ENCODE peak calls at places on chromosomes 11 and 22, in five cellular contexts. One of them, this sample, is unnamed. For H3K36me3, the result is how much of the 10 kb centered on the place peaks cover.

GRCh38 chr22:31871475-31871874 is 72.9 kb upstream of the YWHAH start:
- DNase-seq in uterus: no peak
- DNase-seq in ovary: no peak
- DNase-seq in HCT116: no peak
- DNase-seq in body of pancreas: no peak
- DNase-seq in this sample: no peak

GRCh38 chr11:106461839-106462545 is 384.5 kb downstream of the AASDHPPT start:
- DNase-seq in body of pancreas: no peak
- DNase-seq in uterus: no peak
- DNase-seq in HCT116: no peak
- DNase-seq in ovary: no peak
- DNase-seq in this sample: no peak

GRCh38 chr22:17606472-17606871 is 22.1 kb downstream of the ATP6V1E1 start:
- DNase-seq in HCT116: no peak
- DNase-seq in uterus: no peak
- DNase-seq in ovary: no peak
- DNase-seq in body of pancreas: no peak
- DNase-seq in this sample: no peak

GRCh38 chr22:22979121-22979724 is 91.1 kb upstream of the GNAZ start:
- DNase-seq in ovary: no peak
- DNase-seq in HCT116: no peak
- DNase-seq in body of pancreas: no peak
- DNase-seq in uterus: no peak
- DNase-seq in this sample: no peak

GRCh38 chr11:101127699-101128570 is 1.7 kb downstream of the PGR start:
- DNase-seq in ovary: peak
- DNase-seq in uterus: peak
- DNase-seq in body of pancreas: peak
- DNase-seq in HCT116: no peak
- DNase-seq in this sample: no peak

GRCh38 chr11:76397383-76397782 is 16.3 kb downstream of the GVQW3 start:
- DNase-seq in HCT116: no peak
- DNase-seq in body of pancreas: no peak
- DNase-seq in ovary: no peak
- DNase-seq in uterus: no peak
- DNase-seq in this sample: no peak

GRCh38 chr22:29892757-29893156 is 9.8 kb downstream of the MTMR3 start:
- DNase-seq in body of pancreas: no peak
- DNase-seq in ovary: no peak
- DNase-seq in HCT116: no peak
- DNase-seq in uterus: no peak
- DNase-seq in this sample: no peak

GRCh38 chr11:12478743-12479142 is 101.4 kb downstream of the PARVA start:
- DNase-seq in ovary: no peak
- DNase-seq in uterus: peak
- DNase-seq in body of pancreas: no peak
- DNase-seq in HCT116: no peak
- DNase-seq in this sample: no peak

GRCh38 chr11:135075740-135076139 is 663.7 kb upstream of the B3GAT1 start:
- DNase-seq in body of pancreas: peak
- DNase-seq in HCT116: peak
- DNase-seq in ovary: peak
- DNase-seq in uterus: peak
- DNase-seq in this sample: no peak

GRCh38 chr11:76185931-76186401 is 20.3 kb downstream of the WNT11 start:
- DNase-seq in HCT116: no peak
- DNase-seq in ovary: peak
- DNase-seq in uterus: peak
- DNase-seq in body of pancreas: no peak
- DNase-seq in this sample: peak

GRCh38 chr22:39130892-39131855 is 21.3 kb downstream of the CBX7 start:
- DNase-seq in body of pancreas: no peak
- DNase-seq in uterus: no peak
- DNase-seq in HCT116: no peak
- DNase-seq in ovary: no peak
- DNase-seq in this sample: no peak

GRCh38 chr11:12182650-12183511 is 72.5 kb downstream of the MICAL2 start:
- DNase-seq in uterus: peak
- DNase-seq in ovary: peak
- DNase-seq in body of pancreas: no peak
- DNase-seq in HCT116: peak
- DNase-seq in this sample: no peak

GRCh38 chr11:119422505-119423416 is at the start of gene THY1:
- DNase-seq in body of pancreas: no peak
- DNase-seq in ovary: no peak
- DNase-seq in HCT116: no peak
- DNase-seq in uterus: peak
- DNase-seq in this sample: no peak

GRCh38 chr11:94781822-94782221 is 13.7 kb downstream of the AMOTL1 start:
- DNase-seq in uterus: no peak
- DNase-seq in ovary: no peak
- DNase-seq in HCT116: no peak
- DNase-seq in body of pancreas: no peak
- DNase-seq in this sample: no peak

GRCh38 chr22:26559961-26560575 is 29.9 kb downstream of the TPST2 start:
- DNase-seq in ovary: no peak
- DNase-seq in body of pancreas: peak
- DNase-seq in HCT116: no peak
- DNase-seq in uterus: no peak
- DNase-seq in this sample: peak

GRCh38 chr22:21762712-21763581 is 27.4 kb upstream of the YPEL1 start:
- DNase-seq in HCT116: no peak
- DNase-seq in ovary: no peak
- DNase-seq in uterus: no peak
- DNase-seq in body of pancreas: no peak
- DNase-seq in this sample: no peak

GRCh38 chr11:113085446-113085845 is 124.2 kb downstream of the NCAM1 start:
- DNase-seq in uterus: no peak
- DNase-seq in ovary: no peak
- DNase-seq in body of pancreas: no peak
- DNase-seq in HCT116: no peak
- DNase-seq in this sample: no peak

GRCh38 chr11:106132582-106133354 is 55.3 kb downstream of the AASDHPPT start:
- DNase-seq in ovary: no peak
- DNase-seq in uterus: no peak
- DNase-seq in HCT116: no peak
- DNase-seq in body of pancreas: no peak
- DNase-seq in this sample: no peak

GRCh38 chr11:82080160-82080559 is 653.5 kb downstream of the FAM181B start:
- DNase-seq in body of pancreas: no peak
- DNase-seq in uterus: no peak
- DNase-seq in HCT116: no peak
- DNase-seq in ovary: no peak
- DNase-seq in this sample: no peak

GRCh38 chr11:1529774-1530173 is 42.3 kb downstream of the DUSP8 start:
- DNase-seq in uterus: no peak
- DNase-seq in ovary: no peak
- DNase-seq in body of pancreas: no peak
- DNase-seq in HCT116: no peak
- DNase-seq in this sample: no peak

GRCh38 chr11:20670932-20671403 is 1.6 kb downstream of the NELL1 start:
- DNase-seq in body of pancreas: no peak
- DNase-seq in HCT116: no peak
- DNase-seq in uterus: no peak
- DNase-seq in ovary: no peak
- DNase-seq in this sample: no peak

GRCh38 chr11:120043323-120043945 is 94.5 kb downstream of the TRIM29 start:
- DNase-seq in HCT116: no peak
- DNase-seq in body of pancreas: no peak
- DNase-seq in ovary: no peak
- DNase-seq in uterus: no peak
- DNase-seq in this sample: no peak

GRCh38 chr22:41976961-41977566 is 7.8 kb downstream of the SEPTIN3 start:
- DNase-seq in ovary: no peak
- DNase-seq in body of pancreas: no peak
- DNase-seq in uterus: no peak
- DNase-seq in HCT116: no peak
- DNase-seq in this sample: no peak

GRCh38 chr22:24091551-24092420 is 80.7 kb downstream of the CABIN1 start:
- DNase-seq in ovary: no peak
- DNase-seq in body of pancreas: no peak
- DNase-seq in uterus: no peak
- DNase-seq in HCT116: no peak
- DNase-seq in this sample: no peak

GRCh38 chr22:49659281-49659923 is 168.3 kb downstream of the BRD1 start:
- DNase-seq in uterus: no peak
- DNase-seq in ovary: peak
- DNase-seq in HCT116: no peak
- DNase-seq in body of pancreas: peak
- DNase-seq in this sample: no peak

GRCh38 chr11:35159111-35159510 is 20.1 kb downstream of the CD44 start:
- DNase-seq in HCT116: no peak
- DNase-seq in uterus: no peak
- DNase-seq in ovary: no peak
- DNase-seq in body of pancreas: no peak
- DNase-seq in this sample: no peak

GRCh38 chr11:13970986-13971385 is 8.5 kb downstream of the SPON1 start:
- DNase-seq in uterus: no peak
- DNase-seq in ovary: no peak
- DNase-seq in body of pancreas: no peak
- DNase-seq in HCT116: peak
- DNase-seq in this sample: no peak

GRCh38 chr22:40364431-40364830 is 6.0 kb upstream of the SGSM3 start:
- DNase-seq in uterus: no peak
- DNase-seq in ovary: no peak
- DNase-seq in body of pancreas: no peak
- DNase-seq in HCT116: no peak
- DNase-seq in this sample: no peak

GRCh38 chr11:88370782-88371181 is 33.2 kb upstream of the CTSC start:
- DNase-seq in body of pancreas: no peak
- DNase-seq in ovary: no peak
- DNase-seq in HCT116: no peak
- DNase-seq in uterus: no peak
- DNase-seq in this sample: no peak

GRCh38 chr22:34135749-34136148 is 215.5 kb upstream of the LARGE1 start:
- DNase-seq in ovary: no peak
- DNase-seq in body of pancreas: no peak
- DNase-seq in uterus: no peak
- DNase-seq in HCT116: no peak
- DNase-seq in this sample: no peak
- TF ChIP-seq POLR2A in ovary: no peak
- TF ChIP-seq POLR2A in body of pancreas: no peak
- TF ChIP-seq POLR2A in uterus: no peak
- TF ChIP-seq POLR2A in HCT116: no peak
- TF ChIP-seq POLR2A in this sample: no peak

GRCh38 chr11:124878497-124879228 is 13.4 kb downstream of the ROBO3 start:
- DNase-seq in HCT116: no peak
- DNase-seq in uterus: no peak
- DNase-seq in ovary: no peak
- DNase-seq in body of pancreas: no peak
- DNase-seq in this sample: no peak
- H3K36me3 ChIP-seq in HCT116: under half
- H3K36me3 ChIP-seq in uterus: under half
- H3K36me3 ChIP-seq in ovary: under half
- H3K36me3 ChIP-seq in body of pancreas: under half
- H3K36me3 ChIP-seq in this sample: under half

GRCh38 chr11:73398721-73399120 is 22.5 kb downstream of the RELT start:
- DNase-seq in ovary: no peak
- DNase-seq in HCT116: no peak
- DNase-seq in body of pancreas: no peak
- DNase-seq in uterus: no peak
- DNase-seq in this sample: no peak
- TF ChIP-seq POLR2A in ovary: no peak
- TF ChIP-seq POLR2A in HCT116: no peak
- TF ChIP-seq POLR2A in body of pancreas: no peak
- TF ChIP-seq POLR2A in uterus: no peak
- TF ChIP-seq POLR2A in this sample: no peak

GRCh38 chr11:67396258-67396581 is 4.4 kb downstream of the RAD9A start:
- DNase-seq in HCT116: no peak
- DNase-seq in uterus: no peak
- DNase-seq in ovary: no peak
- DNase-seq in body of pancreas: no peak
- DNase-seq in this sample: no peak
- H3K36me3 ChIP-seq in HCT116: under half
- H3K36me3 ChIP-seq in uterus: under half
- H3K36me3 ChIP-seq in ovary: under half
- H3K36me3 ChIP-seq in body of pancreas: under half
- H3K36me3 ChIP-seq in this sample: under half

GRCh38 chr11:72739240-72740059 is 12.8 kb downstream of the ARAP1 start:
- DNase-seq in HCT116: no peak
- DNase-seq in uterus: no peak
- DNase-seq in body of pancreas: no peak
- DNase-seq in ovary: no peak
- DNase-seq in this sample: no peak

GRCh38 chr11:72737341-72737740 is 14.9 kb downstream of the ARAP1 start:
- DNase-seq in uterus: no peak
- DNase-seq in body of pancreas: no peak
- DNase-seq in HCT116: no peak
- DNase-seq in ovary: no peak
- DNase-seq in this sample: no peak

GRCh38 chr11:72740060-72740424 is 12.2 kb downstream of the ARAP1 start:
- DNase-seq in body of pancreas: no peak
- DNase-seq in uterus: no peak
- DNase-seq in HCT116: no peak
- DNase-seq in ovary: no peak
- DNase-seq in this sample: no peak

GRCh38 chr11:72736452-72737069 is 15.6 kb downstream of the ARAP1 start:
- DNase-seq in uterus: no peak
- DNase-seq in ovary: no peak
- DNase-seq in body of pancreas: no peak
- DNase-seq in HCT116: peak
- DNase-seq in this sample: peak

GRCh38 chr11:72738199-72739141 is 13.7 kb downstream of the ARAP1 start:
- DNase-seq in HCT116: no peak
- DNase-seq in body of pancreas: no peak
- DNase-seq in uterus: no peak
- DNase-seq in ovary: no peak
- DNase-seq in this sample: no peak
- TF ChIP-seq POLR2A in HCT116: no peak
- TF ChIP-seq POLR2A in body of pancreas: no peak
- TF ChIP-seq POLR2A in uterus: no peak
- TF ChIP-seq POLR2A in ovary: no peak
- TF ChIP-seq POLR2A in this sample: no peak

DNA sequence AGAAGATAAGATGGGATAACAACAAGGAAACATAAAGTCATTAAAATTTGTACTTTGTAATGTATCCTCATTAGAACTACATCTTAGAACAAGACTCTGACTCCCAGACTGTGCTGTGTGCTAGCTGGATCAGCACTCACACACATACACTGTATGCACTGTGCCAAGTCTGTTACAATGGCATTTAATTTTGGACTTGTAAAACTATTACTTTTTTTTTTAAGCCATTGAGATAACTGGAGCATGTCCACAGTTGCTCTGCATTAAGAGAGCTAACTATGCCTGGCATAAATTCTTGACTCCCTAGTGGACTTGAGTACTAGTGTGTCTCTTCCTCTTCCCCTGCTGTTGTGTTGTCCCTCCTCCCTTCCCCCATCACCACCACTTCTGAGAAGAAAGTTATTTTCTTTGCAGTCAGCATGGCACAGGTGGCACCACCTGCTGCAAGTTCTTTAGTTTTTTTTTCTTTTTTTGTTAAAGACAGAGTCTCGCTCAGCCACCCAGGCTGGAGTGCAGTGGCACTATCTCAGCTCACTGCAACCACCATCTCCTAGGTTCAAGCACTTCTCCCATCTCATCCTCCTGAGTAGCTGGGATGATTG is 268.6 kb downstream of the TMEM135 start:
- DNase-seq in uterus: no peak
- DNase-seq in ovary: no peak
- DNase-seq in HCT116: no peak
- DNase-seq in body of pancreas: no peak
- DNase-seq in this sample: no peak
- H3K36me3 ChIP-seq in uterus: under half
- H3K36me3 ChIP-seq in ovary: under half
- H3K36me3 ChIP-seq in HCT116: under half
- H3K36me3 ChIP-seq in body of pancreas: under half
- H3K36me3 ChIP-seq in this sample: under half